ENCODE peak calls at places on chromosome 19, in six cellular contexts. N is IMR-90, U is neuronal stem cell, V is H1, B is trophoblast cell, A is mesenchymal stem cell. P is an unnamed sample.

GRCh38 chr19:19606021-19606420 is 12.5 kb downstream of the PBX4 start:
- DNase-seq in N (peak; percentile 10), U (no peak), V (no peak), B (peak; percentile 60), A (no peak), P (no peak)

GRCh38 chr19:7083076-7083956 is 13.8 kb downstream of the ZNF557 start:
- DNase-seq in N (peak; percentile 38), U (no peak), V (no peak), B (no peak), A (peak; percentile 34), P (no peak)

GRCh38 chr19:16496613-16496983 is 404 bp downstream of the C19orf44 start:
- DNase-seq in N (peak; percentile 44), U (no peak), V (no peak), B (peak; percentile 77), A (no peak), P (no peak)

GRCh38 chr19:33424181-33424580 is 50.7 kb downstream of the CEBPG start:
- DNase-seq in N (no peak), U (no peak), V (no peak), B (no peak), A (no peak), P (no peak)

GRCh38 chr19:56595548-56595899 is 422 bp downstream of the ZNF71 start:
- DNase-seq in N (peak; percentile 9), U (no peak), V (no peak), B (no peak), A (peak; percentile 44), P (no peak)

GRCh38 chr19:50557009-50557613 is 11.1 kb downstream of the LRRC4B start:
- DNase-seq in N (no peak), U (no peak), V (no peak), B (no peak), A (no peak), P (no peak)

GRCh38 chr19:41302624-41303351 is 7.2 kb upstream of the CCDC97 start:
- DNase-seq in N (no peak), U (no peak), V (no peak), B (no peak), A (no peak), P (no peak)

GRCh38 chr19:42420055-42420544 is 7.1 kb downstream of the LIPE start:
- DNase-seq in N (peak; percentile 78), U (no peak), V (no peak), B (peak; percentile 44), A (peak; percentile 49), P (peak; percentile 74)

GRCh38 chr19:15758379-15758778 is 20.6 kb downstream of the OR10H3 start:
- DNase-seq in N (no peak), U (no peak), V (no peak), B (no peak), A (no peak), P (no peak)

GRCh38 chr19:1258161-1258492 is 9.7 kb downstream of the MIDN start:
- DNase-seq in N (no peak), U (no peak), V (no peak), B (no peak), A (no peak), P (no peak)

GRCh38 chr19:1259206-1259872 is 9.8 kb upstream of the CIRBP start:
- DNase-seq in N (peak; percentile 51), U (no peak), V (no peak), B (peak; percentile 86), A (peak; percentile 84), P (peak; percentile 90)

GRCh38 chr19:1259873-1260748 is 9.0 kb upstream of the CIRBP start:
- DNase-seq in N (no peak), U (no peak), V (no peak), B (peak; percentile 55), A (no peak), P (no peak)

GRCh38 chr19:1257475-1258160 is 9.2 kb downstream of the MIDN start:
- DNase-seq in N (no peak), U (no peak), V (no peak), B (no peak), A (no peak), P (no peak)

GRCh38 chr19:1258707-1259205 is 10.4 kb downstream of the MIDN start:
- DNase-seq in N (no peak), U (no peak), V (no peak), B (no peak), A (no peak), P (no peak)
- H3K14ac ChIP-seq in N (peak overlapping the region; percentile 68), U (no peak overlapping the region), V (no peak overlapping the region), B (no peak overlapping the region), A (no peak overlapping the region), P (no peak overlapping the region)

GRCh38 chr19:44782729-44783128 is 5.0 kb downstream of the CBLC start:
- DNase-seq in N (no peak), U (no peak), V (no peak), B (no peak), A (no peak), P (no peak)
- H4K91ac ChIP-seq in N (no peak overlapping the region), U (no peak overlapping the region), V (no peak overlapping the region), B (no peak overlapping the region), A (no peak overlapping the region), P (no peak overlapping the region)

DNA sequence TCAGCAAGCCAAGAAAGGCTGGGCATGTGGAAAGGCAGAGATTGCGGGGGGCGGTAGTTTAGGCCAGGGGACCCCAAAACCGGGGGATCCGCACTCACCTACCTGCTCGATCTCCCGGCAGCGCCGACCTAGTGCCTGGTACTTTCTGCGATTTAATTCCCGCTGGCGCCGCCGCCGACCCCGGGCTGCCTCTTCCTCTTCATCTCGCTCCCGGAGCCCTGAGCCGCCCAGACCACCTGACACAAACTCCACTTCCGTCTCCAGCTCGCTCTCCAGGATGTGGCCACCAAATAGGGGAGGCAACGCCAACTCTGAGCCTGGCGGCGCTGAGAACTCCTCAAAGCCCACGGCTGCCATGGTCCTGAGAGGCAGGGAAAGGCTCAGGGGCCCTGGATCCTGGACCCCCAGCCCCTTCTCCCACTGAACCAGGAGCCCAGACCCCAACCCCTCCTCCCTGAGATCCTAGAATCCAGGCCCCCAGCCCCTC is 1.1 kb downstream of the TFPT start:
- DNase-seq in N (peak; percentile 18), U (no peak), V (no peak), B (no peak), A (no peak), P (no peak)
- H3K14ac ChIP-seq in N (peak overlapping the region; percentile 80), U (no peak overlapping the region), V (no peak overlapping the region), B (peak overlapping the region; percentile 64), A (no peak overlapping the region), P (no peak overlapping the region)

DNA sequence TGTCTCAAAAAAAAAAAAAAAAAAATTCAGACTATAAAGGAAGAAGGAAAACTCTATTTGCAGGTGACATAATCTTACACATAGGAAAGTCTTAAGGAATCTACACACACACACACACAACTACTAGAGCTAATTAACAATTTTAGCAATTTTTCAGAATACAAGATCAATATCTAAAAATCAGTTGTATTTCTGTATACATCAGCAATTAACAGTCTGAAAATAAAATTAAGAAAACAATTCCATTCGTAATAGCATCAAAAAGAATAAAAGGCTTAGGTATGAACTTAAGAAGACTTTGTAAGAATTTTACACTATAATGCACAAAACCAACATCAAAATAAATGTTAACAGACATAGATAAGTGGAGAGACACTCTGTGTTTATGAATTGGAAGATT is 15.6 kb upstream of the CALM3 start:
- DNase-seq in N (no peak), U (no peak), V (no peak), B (no peak), A (no peak), P (no peak)
- H4K91ac ChIP-seq in N (no peak overlapping the region), U (no peak overlapping the region), V (no peak overlapping the region), B (no peak overlapping the region), A (no peak overlapping the region), P (no peak overlapping the region)

DNA sequence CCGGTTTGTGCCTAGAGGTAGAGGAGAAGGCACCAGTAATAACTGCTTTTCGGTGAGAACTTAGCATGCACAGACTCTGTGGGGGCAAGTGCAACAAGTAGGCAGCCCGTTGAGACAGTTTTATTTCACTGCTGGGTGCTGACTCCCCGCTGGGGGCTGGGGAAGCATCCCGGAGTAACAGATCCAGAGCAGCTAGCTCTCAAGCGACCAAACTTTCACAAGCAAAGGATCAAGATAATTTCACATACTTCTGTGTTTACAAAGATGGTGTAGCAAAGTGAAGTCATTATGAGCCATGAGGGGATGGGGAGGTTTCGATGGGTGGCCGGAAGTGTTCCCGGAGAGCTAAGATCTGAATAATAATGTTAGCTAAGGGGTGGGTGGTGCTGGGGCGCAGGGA is 2.8 kb downstream of the NACC1 start:
- DNase-seq in N (peak; percentile 85), U (no peak), V (no peak), B (no peak), A (peak; percentile 46), P (no peak)
- H3K14ac ChIP-seq in N (peak overlapping the region; percentile 85), U (no peak overlapping the region), V (no peak overlapping the region), B (no peak overlapping the region), A (no peak overlapping the region), P (no peak overlapping the region)

DNA sequence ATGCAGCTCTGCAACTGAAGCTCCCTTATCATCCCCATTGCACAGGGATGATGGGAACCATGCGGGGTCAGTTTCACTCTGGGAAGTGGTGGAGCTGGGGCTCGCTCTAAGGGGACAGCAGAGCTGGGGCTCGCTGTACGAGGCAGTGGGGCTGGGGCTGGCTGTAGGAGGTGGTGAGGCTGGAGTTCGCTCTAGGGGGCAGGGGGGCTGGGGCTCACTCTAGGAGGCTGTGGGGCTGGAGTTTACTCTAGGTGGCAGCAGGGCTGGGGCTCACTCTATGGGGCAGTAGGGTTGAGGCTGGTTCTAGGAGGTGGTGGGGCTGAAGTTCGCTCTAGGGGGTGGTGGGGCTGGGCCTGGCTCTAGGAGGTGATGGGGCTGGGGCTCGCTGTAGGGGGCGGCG is 99.1 kb downstream of the UQCRFS1 start:
- DNase-seq in N (no peak), U (no peak), V (no peak), B (no peak), A (no peak), P (no peak)
- H4K91ac ChIP-seq in N (no peak overlapping the region), U (no peak overlapping the region), V (no peak overlapping the region), B (no peak overlapping the region), A (no peak overlapping the region), P (no peak overlapping the region)

GRCh38 chr19:48301886-48302599 is 23.3 kb upstream of the EMP3 start:
- DNase-seq in N (no peak), U (no peak), V (no peak), B (no peak), A (no peak), P (no peak)
- H3K14ac ChIP-seq in N (no peak overlapping the region), U (no peak overlapping the region), V (no peak overlapping the region), B (no peak overlapping the region), A (no peak overlapping the region), P (no peak overlapping the region)

GRCh38 chr19:5338661-5339469 is 1.7 kb downstream of the PTPRS start:
- DNase-seq in N (no peak), U (peak; percentile 57), V (peak; percentile 29), B (no peak), A (no peak), P (peak; percentile 70)
- H4K91ac ChIP-seq in N (no peak overlapping the region), U (peak overlapping the region; percentile 64), V (peak overlapping the region; percentile 7), B (no peak overlapping the region), A (no peak overlapping the region), P (no peak overlapping the region)